ENCODE peak calls at places on chromosomes 3 and 15, in eight cellular contexts. O, U, Z, I, H, W, V and A are unnamed samples. For H3K4me1, the result is how much of the 10 kb centered on the place peaks cover.

GRCh38 chr3:43692971-43693370 is 2.2 kb downstream of the ABHD5 start:
- DNase-seq in O (no peak), U (no peak), Z (no peak), I (no peak), H (no peak), W (no peak), V (no peak), A (no peak)

GRCh38 chr3:14137004-14137403 is 12.2 kb downstream of the TMEM43 start:
- DNase-seq in O (no peak), U (peak), Z (no peak), I (no peak), H (no peak), W (no peak), V (no peak), A (no peak)

GRCh38 chr3:174756200-174756829 is 102.8 kb upstream of the NAALADL2 start:
- DNase-seq in O (no peak), U (no peak), Z (no peak), I (no peak), H (no peak), W (no peak), V (no peak), A (no peak)

GRCh38 chr15:55893852-55894251 is 99.6 kb downstream of the NEDD4 start:
- DNase-seq in O (no peak), U (no peak), Z (no peak), I (no peak), H (no peak), W (no peak), V (no peak), A (no peak)

GRCh38 chr3:123841476-123842238 is 42.5 kb downstream of the MYLK start:
- DNase-seq in O (no peak), U (no peak), Z (no peak), I (peak), H (no peak), W (no peak), V (no peak), A (no peak)

GRCh38 chr3:58013973-58014649 is 5.9 kb downstream of the FLNB start:
- DNase-seq in O (peak), U (no peak), Z (peak), I (peak), H (no peak), W (peak), V (no peak), A (no peak)

GRCh38 chr3:62587579-62588031 is 214.3 kb upstream of the FEZF2 start:
- DNase-seq in O (no peak), U (no peak), Z (no peak), I (peak), H (no peak), W (no peak), V (no peak), A (no peak)

GRCh38 chr15:57273366-57273765 is 102.9 kb upstream of the CGNL1 start:
- DNase-seq in O (no peak), U (no peak), Z (no peak), I (no peak), H (no peak), W (no peak), V (no peak), A (no peak)

GRCh38 chr15:85749261-85750151 is 45.2 kb downstream of the KLHL25 start:
- DNase-seq in O (no peak), U (peak), Z (peak), I (peak), H (no peak), W (peak), V (no peak), A (no peak)

GRCh38 chr15:60656041-60656440 is 177.1 kb upstream of the ICE2 start:
- DNase-seq in O (no peak), U (no peak), Z (no peak), I (no peak), H (no peak), W (no peak), V (no peak), A (no peak)

GRCh38 chr15:69903476-69904295 is 194.0 kb downstream of the TLE3 start:
- DNase-seq in O (no peak), U (no peak), Z (no peak), I (peak), H (no peak), W (no peak), V (no peak), A (no peak)

GRCh38 chr3:193833592-193833991 is 240.6 kb downstream of the OPA1 start:
- DNase-seq in O (no peak), U (no peak), Z (no peak), I (no peak), H (no peak), W (no peak), V (no peak), A (no peak)
- H3K4me1 ChIP-seq in O (under half), U (under half), Z (under half), I (under half), H (under half), W (under half), V (under half), A (under half)

GRCh38 chr3:15271785-15272381 is 60.5 kb downstream of the SH3BP5 start:
- DNase-seq in O (no peak), U (peak), Z (no peak), I (no peak), H (peak), W (peak), V (no peak), A (no peak)

GRCh38 chr3:15268033-15268631 is 62.1 kb downstream of the CAPN7 start:
- DNase-seq in O (peak), U (peak), Z (peak), I (peak), H (peak), W (peak), V (peak), A (peak)

GRCh38 chr3:15267502-15267901 is 61.5 kb downstream of the CAPN7 start:
- DNase-seq in O (no peak), U (no peak), Z (no peak), I (no peak), H (no peak), W (no peak), V (no peak), A (no peak)

GRCh38 chr3:15271030-15271429 is 61.4 kb downstream of the SH3BP5 start:
- DNase-seq in O (no peak), U (no peak), Z (no peak), I (no peak), H (no peak), W (peak), V (no peak), A (no peak)

GRCh38 chr3:15269091-15269989 is 63.0 kb downstream of the SH3BP5 start:
- DNase-seq in O (peak), U (peak), Z (peak), I (peak), H (peak), W (peak), V (peak), A (peak)
- TF ChIP-seq POLR2A in O (peak), U (peak), Z (peak), I (no peak), H (peak), W (no peak), V (peak), A (no peak)

GRCh38 chr3:37906734-37907282 is 45.1 kb downstream of the CTDSPL start:
- DNase-seq in O (no peak), U (no peak), Z (no peak), I (no peak), H (no peak), W (no peak), V (no peak), A (no peak)
- H3K4me1 ChIP-seq in O (half or more), U (half or more), Z (under half), I (under half), H (under half), W (under half), V (under half), A (under half)

DNA sequence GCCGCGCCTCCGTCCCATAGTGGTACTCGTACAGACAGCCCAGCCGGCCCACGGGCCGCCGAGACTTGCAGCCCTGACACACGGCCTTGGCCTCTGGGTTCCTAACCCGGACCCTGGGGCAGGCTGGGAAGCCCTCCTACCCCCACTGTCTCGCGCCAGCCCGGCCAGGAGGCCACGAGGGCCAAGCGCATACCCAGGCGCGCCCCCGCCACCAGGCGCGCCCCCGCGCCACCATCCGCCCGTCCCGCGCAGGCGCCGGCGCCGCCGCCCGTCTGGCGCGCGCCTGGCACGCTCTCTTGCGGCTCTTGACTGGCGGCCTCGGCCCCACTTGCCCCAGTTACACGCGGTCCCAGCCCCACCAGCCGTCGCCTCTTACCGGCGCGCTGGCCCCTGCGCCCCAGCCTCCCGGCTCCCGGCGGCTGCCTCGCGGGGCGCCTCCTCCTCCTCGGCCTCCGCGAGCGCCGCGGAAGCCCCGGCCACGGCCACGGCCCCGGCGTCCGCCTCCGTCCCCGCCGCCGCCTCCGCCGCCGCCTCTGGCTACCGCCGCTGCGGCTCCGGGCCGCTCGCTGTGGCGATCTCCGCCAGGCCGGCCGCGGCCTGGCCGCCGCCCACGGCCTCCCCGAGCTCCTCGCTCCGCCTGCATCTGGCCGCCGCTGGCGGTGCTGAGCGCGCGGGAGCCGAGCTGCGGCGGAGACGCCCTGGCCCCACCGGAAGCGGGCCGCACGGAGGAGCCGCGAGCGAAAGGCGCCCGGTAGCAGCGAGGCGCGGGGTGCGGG is 412 bp downstream of the AVEN start:
- DNase-seq in O (peak), U (peak), Z (peak), I (peak), H (peak), W (peak), V (peak), A (peak)
- TF ChIP-seq POLR2A in O (peak), U (no peak), Z (peak), I (peak), H (peak), W (no peak), V (peak), A (peak)

GRCh38 chr3:143291826-143292447 is 172.4 kb downstream of the CHST2 start:
- DNase-seq in O (no peak), U (peak), Z (no peak), I (no peak), H (no peak), W (no peak), V (no peak), A (no peak)
- H3K4me1 ChIP-seq in O (under half), U (under half), Z (under half), I (under half), H (under half), W (under half), V (under half), A (under half)